ENCODE peak calls at places on chromosomes 7 and 10, in ten cellular contexts. Z, Q, O, T, W, Y, I, F, S and X are unnamed samples.

GRCh38 chr7:151539055-151539714 is 19.5 kb upstream of the RHEB start:
- DNase-seq in Z (no peak), Q (no peak), O (no peak), T (peak), W (no peak), Y (no peak), I (peak), F (peak), S (no peak), X (no peak)

GRCh38 chr7:43650457-43651052 is 67.6 kb downstream of the STK17A start:
- DNase-seq in Z (no peak), Q (no peak), O (no peak), T (peak), W (no peak), Y (peak), I (no peak), F (peak), S (no peak), X (no peak)

GRCh38 chr7:2702594-2702957 is 14.6 kb downstream of the AMZ1 start:
- DNase-seq in Z (no peak), Q (no peak), O (no peak), T (no peak), W (no peak), Y (no peak), I (no peak), F (no peak), S (no peak), X (no peak)

GRCh38 chr10:22252801-22253577 is 35.2 kb upstream of the EBLN1 start:
- DNase-seq in Z (peak), Q (no peak), O (no peak), T (no peak), W (no peak), Y (no peak), I (peak), F (no peak), S (peak), X (no peak)

GRCh38 chr10:111439034-111439842 is 362.4 kb downstream of the ADRA2A start:
- DNase-seq in Z (no peak), Q (no peak), O (no peak), T (no peak), W (peak), Y (no peak), I (no peak), F (no peak), S (no peak), X (peak)

GRCh38 chr7:79620291-79620690 is 166.8 kb upstream of the MAGI2 start:
- DNase-seq in Z (peak), Q (no peak), O (no peak), T (no peak), W (peak), Y (no peak), I (no peak), F (no peak), S (no peak), X (no peak)

GRCh38 chr10:104478380-104478779 is 124.7 kb downstream of the CFAP58 start:
- DNase-seq in Z (no peak), Q (no peak), O (no peak), T (no peak), W (no peak), Y (no peak), I (no peak), F (no peak), S (no peak), X (no peak)

GRCh38 chr7:40758590-40758989 is 623.8 kb downstream of the SUGCT start:
- DNase-seq in Z (no peak), Q (no peak), O (no peak), T (no peak), W (no peak), Y (no peak), I (no peak), F (no peak), S (no peak), X (no peak)

GRCh38 chr7:33039257-33039904 is 23.2 kb downstream of the NT5C3A start:
- DNase-seq in Z (no peak), Q (no peak), O (no peak), T (no peak), W (no peak), Y (peak), I (peak), F (no peak), S (no peak), X (peak)

GRCh38 chr10:91335147-91335546 is 75.0 kb upstream of the HECTD2 start:
- DNase-seq in Z (no peak), Q (no peak), O (no peak), T (no peak), W (no peak), Y (no peak), I (no peak), F (no peak), S (peak), X (no peak)

GRCh38 chr7:151086802-151087246 is 549 bp downstream of the AGAP3 start:
- DNase-seq in Z (no peak), Q (no peak), O (no peak), T (peak), W (no peak), Y (peak), I (no peak), F (no peak), S (peak), X (peak)

GRCh38 chr10:29634105-29634504 is 666 bp downstream of the SVIL start:
- DNase-seq in Z (no peak), Q (no peak), O (no peak), T (no peak), W (peak), Y (no peak), I (no peak), F (no peak), S (no peak), X (peak)

GRCh38 chr10:42112331-42113157 is 525.8 kb downstream of the ZNF33B start:
- DNase-seq in Z (no peak), Q (no peak), O (no peak), T (no peak), W (no peak), Y (no peak), I (no peak), F (no peak), S (no peak), X (no peak)

GRCh38 chr10:110206988-110207804 is at the start of gene MXI1:
- DNase-seq in Z (peak), Q (peak), O (peak), T (peak), W (peak), Y (peak), I (peak), F (peak), S (peak), X (peak)

GRCh38 chr7:101617451-101618206 is 11.5 kb downstream of the MYL10 start:
- DNase-seq in Z (no peak), Q (no peak), O (no peak), T (no peak), W (no peak), Y (no peak), I (no peak), F (no peak), S (no peak), X (no peak)

GRCh38 chr7:34036069-34036920 is 131.0 kb downstream of the BMPER start:
- DNase-seq in Z (peak), Q (no peak), O (no peak), T (no peak), W (peak), Y (peak), I (no peak), F (peak), S (peak), X (peak)

GRCh38 chr10:118843647-118844265 is 89.0 kb upstream of the CACUL1 start:
- DNase-seq in Z (no peak), Q (no peak), O (no peak), T (no peak), W (no peak), Y (no peak), I (no peak), F (no peak), S (no peak), X (no peak)

GRCh38 chr10:29470355-29470705 is 164.4 kb downstream of the SVIL start:
- DNase-seq in Z (peak), Q (no peak), O (no peak), T (no peak), W (no peak), Y (peak), I (no peak), F (no peak), S (peak), X (peak)

GRCh38 chr10:17033529-17034250 is 95.9 kb downstream of the CUBN start:
- DNase-seq in Z (no peak), Q (no peak), O (no peak), T (no peak), W (no peak), Y (peak), I (no peak), F (peak), S (no peak), X (no peak)

GRCh38 chr7:130096243-130096827 is 26.0 kb downstream of the KLHDC10 start:
- DNase-seq in Z (no peak), Q (no peak), O (no peak), T (no peak), W (no peak), Y (no peak), I (no peak), F (no peak), S (no peak), X (peak)

GRCh38 chr7:82677064-82677463 is 233.5 kb upstream of the CACNA2D1 start:
- DNase-seq in Z (no peak), Q (no peak), O (no peak), T (no peak), W (no peak), Y (no peak), I (no peak), F (no peak), S (no peak), X (no peak)

GRCh38 chr7:102251531-102252372 is 34.9 kb upstream of the SH2B2 start:
- DNase-seq in Z (no peak), Q (no peak), O (no peak), T (no peak), W (no peak), Y (no peak), I (peak), F (no peak), S (no peak), X (no peak)

GRCh38 chr7:61111-61510 is 131.3 kb upstream of the FAM20C start:
- DNase-seq in Z (no peak), Q (peak), O (no peak), T (no peak), W (no peak), Y (no peak), I (no peak), F (no peak), S (no peak), X (no peak)

GRCh38 chr7:101860316-101861222 is 43.1 kb downstream of the CUX1 start:
- DNase-seq in Z (no peak), Q (no peak), O (no peak), T (no peak), W (no peak), Y (no peak), I (no peak), F (no peak), S (no peak), X (no peak)

GRCh38 chr7:142668495-142668894 is 80.8 kb upstream of the PRSS1 start:
- DNase-seq in Z (no peak), Q (no peak), O (no peak), T (no peak), W (no peak), Y (no peak), I (no peak), F (no peak), S (no peak), X (no peak)

GRCh38 chr7:92634924-92635519 is 44.8 kb upstream of the FAM133B start:
- DNase-seq in Z (no peak), Q (no peak), O (no peak), T (peak), W (peak), Y (peak), I (no peak), F (peak), S (no peak), X (peak)

GRCh38 chr10:47269294-47269693 is 30.7 kb upstream of the GDF10 start:
- DNase-seq in Z (no peak), Q (no peak), O (no peak), T (no peak), W (no peak), Y (no peak), I (no peak), F (no peak), S (no peak), X (peak)

GRCh38 chr7:105438847-105439173 is 50.1 kb upstream of the SRPK2 start:
- DNase-seq in Z (no peak), Q (no peak), O (no peak), T (no peak), W (no peak), Y (no peak), I (no peak), F (no peak), S (no peak), X (no peak)

GRCh38 chr10:74213571-74214162 is 62.6 kb downstream of the ADK start:
- DNase-seq in Z (peak), Q (no peak), O (no peak), T (peak), W (peak), Y (peak), I (peak), F (peak), S (peak), X (peak)

GRCh38 chr7:51789494-51789893 is 472.9 kb upstream of the COBL start:
- DNase-seq in Z (no peak), Q (no peak), O (no peak), T (no peak), W (peak), Y (no peak), I (no peak), F (no peak), S (no peak), X (no peak)

GRCh38 chr10:50876409-50876808 is 9.0 kb downstream of the A1CF start:
- DNase-seq in Z (no peak), Q (no peak), O (no peak), T (no peak), W (no peak), Y (no peak), I (no peak), F (no peak), S (no peak), X (no peak)

GRCh38 chr7:74006032-74006431 is 21.9 kb upstream of the ELN start:
- DNase-seq in Z (no peak), Q (no peak), O (no peak), T (no peak), W (no peak), Y (no peak), I (no peak), F (no peak), S (no peak), X (no peak)

GRCh38 chr10:7357193-7357592 is 53.6 kb downstream of the SFMBT2 start:
- DNase-seq in Z (no peak), Q (no peak), O (no peak), T (no peak), W (no peak), Y (no peak), I (no peak), F (no peak), S (no peak), X (no peak)

GRCh38 chr10:21534611-21535493 is 820 bp downstream of the MLLT10 start:
- DNase-seq in Z (peak), Q (no peak), O (no peak), T (peak), W (no peak), Y (peak), I (peak), F (peak), S (peak), X (peak)

DNA sequence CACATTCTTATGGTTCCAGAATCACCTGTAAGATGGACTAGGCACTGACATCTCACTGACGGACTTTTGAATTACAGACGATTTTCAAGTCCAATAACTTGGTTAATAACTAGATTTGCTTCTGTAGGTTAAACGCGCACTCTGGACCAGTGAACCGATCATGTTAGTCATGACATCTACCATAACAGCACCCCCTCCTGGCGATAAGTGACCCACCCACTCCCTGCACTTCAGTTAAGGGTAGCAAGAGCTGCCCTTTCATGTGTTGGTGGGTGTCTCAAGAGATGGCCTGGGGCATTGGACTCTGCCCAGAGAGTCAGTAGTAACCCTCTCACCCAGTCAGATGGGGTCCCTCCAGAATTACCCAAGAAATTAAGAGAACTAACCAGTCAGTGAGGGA is 12.9 kb downstream of the GRM8 start:
- DNase-seq in Z (no peak), Q (no peak), O (no peak), T (no peak), W (no peak), Y (no peak), I (no peak), F (no peak), S (peak), X (peak)
- TF ChIP-seq CTCF in Z (peak), Q (no peak), O (peak), T (no peak), W (peak), Y (peak), I (peak), F (no peak), S (peak), X (peak)

DNA sequence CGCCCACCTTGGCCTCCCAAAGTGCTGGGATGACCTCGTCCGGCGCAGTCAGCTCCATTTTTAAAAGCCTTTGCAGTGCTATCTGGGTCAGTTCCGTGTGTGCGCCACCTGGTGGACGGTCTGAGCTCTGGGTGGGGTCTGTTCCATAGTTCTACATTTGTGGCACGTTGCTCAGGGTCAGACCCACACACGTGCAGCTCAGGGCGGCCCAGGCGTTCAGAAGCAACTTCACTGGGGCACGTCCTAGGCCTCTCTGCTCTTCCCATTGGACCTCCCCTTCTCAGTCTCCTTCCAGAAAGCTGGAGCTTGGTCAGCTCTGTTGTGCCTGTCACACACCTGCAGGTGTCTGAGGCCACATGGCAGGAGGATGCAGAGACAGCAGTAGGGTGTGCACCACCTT is 137.9 kb downstream of the DNAJB6 start:
- DNase-seq in Z (no peak), Q (peak), O (no peak), T (no peak), W (no peak), Y (peak), I (no peak), F (no peak), S (peak), X (peak)
- TF ChIP-seq CTCF in Z (no peak), Q (no peak), O (peak), T (peak), W (no peak), Y (peak), I (peak), F (peak), S (peak), X (no peak)

GRCh38 chr10:12847361-12847975 is 154.0 kb downstream of the CCDC3 start:
- DNase-seq in Z (peak), Q (no peak), O (no peak), T (no peak), W (no peak), Y (no peak), I (no peak), F (no peak), S (peak), X (no peak)
- TF ChIP-seq CTCF in Z (peak), Q (no peak), O (peak), T (peak), W (peak), Y (peak), I (peak), F (peak), S (peak), X (no peak)

GRCh38 chr10:71970331-71970730 is 6.1 kb downstream of the CHST3 start:
- DNase-seq in Z (peak), Q (no peak), O (no peak), T (no peak), W (no peak), Y (no peak), I (no peak), F (no peak), S (peak), X (peak)
- TF ChIP-seq CTCF in Z (no peak), Q (no peak), O (no peak), T (peak), W (peak), Y (peak), I (peak), F (peak), S (no peak), X (peak)

GRCh38 chr7:152859781-152860191 is 100.2 kb downstream of the ACTR3B start:
- DNase-seq in Z (peak), Q (no peak), O (no peak), T (peak), W (no peak), Y (peak), I (no peak), F (no peak), S (peak), X (peak)
- TF ChIP-seq CTCF in Z (peak), Q (no peak), O (peak), T (peak), W (peak), Y (peak), I (peak), F (peak), S (peak), X (no peak)

DNA sequence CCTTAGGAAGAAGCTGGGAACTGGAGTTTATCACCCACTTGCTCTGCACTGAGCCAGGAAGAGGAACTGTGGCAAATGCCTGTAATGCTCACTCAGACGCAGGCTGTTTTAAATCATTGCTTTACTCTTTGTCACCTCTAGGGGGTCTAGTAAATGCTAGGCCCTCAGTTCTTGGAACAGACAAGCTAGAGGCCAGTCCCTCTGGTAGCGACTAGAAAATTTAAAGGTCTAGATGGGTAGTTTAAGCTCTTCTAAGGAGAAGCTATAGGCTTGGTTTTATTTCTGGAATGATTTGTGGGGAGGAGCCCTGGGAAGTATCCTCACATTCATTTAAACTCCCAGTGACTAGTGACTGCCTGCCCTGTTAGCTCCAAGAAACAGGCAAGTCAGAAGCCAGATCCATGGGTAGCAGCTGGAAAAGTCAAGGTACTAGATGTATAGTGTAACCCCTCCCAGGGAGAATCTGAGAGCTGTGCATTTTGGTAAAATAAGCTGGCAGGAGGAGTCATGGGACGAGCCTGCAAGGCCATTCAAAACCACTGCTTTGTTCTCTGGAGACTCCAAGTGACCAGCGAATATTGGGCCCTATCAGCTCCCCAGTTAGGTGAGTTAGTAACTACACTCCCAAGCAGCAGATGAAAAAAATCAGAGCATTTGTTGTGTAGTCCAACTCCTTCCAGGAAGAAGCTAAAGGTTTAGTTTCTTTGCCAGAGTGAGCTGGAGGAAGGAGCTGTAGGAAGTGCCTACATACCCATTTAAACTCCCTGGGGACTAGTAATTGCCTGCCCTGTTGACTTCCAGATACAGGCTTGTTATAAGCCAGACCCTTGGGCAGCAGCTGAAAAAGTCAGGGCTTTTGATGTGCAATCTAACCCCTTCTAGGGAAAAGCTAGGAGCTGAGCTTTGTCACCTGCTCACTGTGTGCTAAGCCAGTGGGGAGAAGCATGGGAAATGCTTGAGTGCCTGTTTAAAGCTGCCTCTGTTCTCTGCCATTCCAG is 68.9 kb downstream of the DYNC1I1 start:
- DNase-seq in Z (no peak), Q (no peak), O (no peak), T (no peak), W (no peak), Y (peak), I (peak), F (no peak), S (no peak), X (peak)
- TF ChIP-seq CTCF in Z (peak), Q (no peak), O (peak), T (peak), W (peak), Y (peak), I (peak), F (no peak), S (peak), X (peak)